ENCODE peak calls at places on chromosomes 5 and 9, in five cellular contexts. J, D, C, S and B are unnamed samples.

GRCh38 chr5:93431255-93431654 is 149.8 kb downstream of the NR2F1-AS1 start:
- DNase-seq in J (no peak), D (no peak), C (no peak), S (no peak), B (no peak)

GRCh38 chr9:87878930-87879603 is 3.6 kb upstream of the SPATA31E1 start:
- DNase-seq in J (peak), D (peak), C (no peak), S (no peak), B (no peak)

GRCh38 chr9:136539427-136540412 is 6.1 kb downstream of the NOTCH1 start:
- DNase-seq in J (no peak), D (no peak), C (peak), S (no peak), B (peak)

GRCh38 chr5:39523821-39524220 is 99.0 kb upstream of the DAB2 start:
- DNase-seq in J (peak), D (peak), C (no peak), S (no peak), B (no peak)

GRCh38 chr9:133640160-133640559 is 4.0 kb downstream of the DBH start:
- DNase-seq in J (no peak), D (peak), C (no peak), S (no peak), B (no peak)

GRCh38 chr5:67287795-67288194 is 91.2 kb upstream of the CD180 start:
- DNase-seq in J (peak), D (no peak), C (no peak), S (no peak), B (no peak)

GRCh38 chr5:94081088-94081487 is 339.7 kb upstream of the POU5F2 start:
- DNase-seq in J (no peak), D (no peak), C (no peak), S (no peak), B (no peak)

GRCh38 chr5:111143910-111144309 is 51.8 kb downstream of the WDR36 start:
- DNase-seq in J (peak), D (peak), C (no peak), S (peak), B (no peak)

GRCh38 chr5:158054388-158055092 is 195.6 kb upstream of the CLINT1 start:
- DNase-seq in J (peak), D (no peak), C (no peak), S (no peak), B (no peak)

GRCh38 chr5:52283221-52283620 is 504.5 kb upstream of the ITGA1 start:
- DNase-seq in J (no peak), D (no peak), C (no peak), S (no peak), B (peak)

GRCh38 chr5:81161012-81161601 is 72.0 kb upstream of the CKMT2 start:
- DNase-seq in J (no peak), D (no peak), C (no peak), S (no peak), B (no peak)

GRCh38 chr9:81492710-81493447 is 196.5 kb downstream of the TLE1 start:
- DNase-seq in J (peak), D (peak), C (no peak), S (no peak), B (peak)

GRCh38 chr9:74952281-74953151 is at the start of gene C9orf40:
- DNase-seq in J (peak), D (peak), C (peak), S (peak), B (peak)

GRCh38 chr9:115134941-115135340 is 17.0 kb upstream of the TNC start:
- DNase-seq in J (peak), D (no peak), C (no peak), S (no peak), B (no peak)

GRCh38 chr5:43074987-43075318 is 34.8 kb upstream of the ANXA2R start:
- DNase-seq in J (no peak), D (no peak), C (no peak), S (no peak), B (no peak)

GRCh38 chr5:9058161-9058560 is 487.7 kb downstream of the SEMA5A start:
- DNase-seq in J (no peak), D (no peak), C (no peak), S (no peak), B (no peak)

GRCh38 chr5:131644822-131645221 is 9.8 kb upstream of the RAPGEF6 start:
- DNase-seq in J (no peak), D (no peak), C (peak), S (no peak), B (no peak)

GRCh38 chr5:77751328-77752023 is 24.7 kb downstream of the TBCA start:
- DNase-seq in J (no peak), D (no peak), C (no peak), S (no peak), B (no peak)

GRCh38 chr5:14397717-14398116 is 183.9 kb upstream of the OTULINL start:
- DNase-seq in J (peak), D (no peak), C (no peak), S (no peak), B (no peak)

GRCh38 chr5:58294598-58295298 is 165.1 kb downstream of the PLK2 start:
- DNase-seq in J (no peak), D (no peak), C (no peak), S (no peak), B (peak)

GRCh38 chr5:141604318-141604717 is 14.5 kb downstream of the DIAPH1 start:
- DNase-seq in J (peak), D (peak), C (peak), S (no peak), B (peak)

GRCh38 chr9:129306318-129306973 is 128.4 kb upstream of the IER5L start:
- DNase-seq in J (no peak), D (no peak), C (no peak), S (no peak), B (no peak)

GRCh38 chr5:181173420-181174342 is 26.3 kb downstream of the OR2V2 start:
- DNase-seq in J (no peak), D (peak), C (peak), S (peak), B (peak)

GRCh38 chr9:14372437-14373318 is 58.7 kb upstream of the NFIB start:
- DNase-seq in J (peak), D (no peak), C (peak), S (peak), B (peak)

GRCh38 chr9:8221462-8221861 is 421.9 kb upstream of the DMAC1 start:
- DNase-seq in J (no peak), D (no peak), C (no peak), S (no peak), B (no peak)

GRCh38 chr5:179146277-179146676 is 86.1 kb downstream of the ZNF354C start:
- DNase-seq in J (no peak), D (no peak), C (no peak), S (no peak), B (no peak)

GRCh38 chr5:87735918-87736317 is 323.2 kb upstream of the CCNH start:
- DNase-seq in J (no peak), D (no peak), C (no peak), S (no peak), B (no peak)

GRCh38 chr5:110727025-110727314 is 499 bp upstream of the TMEM232 start:
- DNase-seq in J (no peak), D (no peak), C (no peak), S (no peak), B (no peak)

GRCh38 chr5:149002761-149003689 is 59.8 kb downstream of the SH3TC2 start:
- DNase-seq in J (peak), D (no peak), C (no peak), S (no peak), B (no peak)

GRCh38 chr5:80959768-80960442 is at the start of gene RASGRF2:
- DNase-seq in J (peak), D (peak), C (no peak), S (peak), B (peak)

DNA sequence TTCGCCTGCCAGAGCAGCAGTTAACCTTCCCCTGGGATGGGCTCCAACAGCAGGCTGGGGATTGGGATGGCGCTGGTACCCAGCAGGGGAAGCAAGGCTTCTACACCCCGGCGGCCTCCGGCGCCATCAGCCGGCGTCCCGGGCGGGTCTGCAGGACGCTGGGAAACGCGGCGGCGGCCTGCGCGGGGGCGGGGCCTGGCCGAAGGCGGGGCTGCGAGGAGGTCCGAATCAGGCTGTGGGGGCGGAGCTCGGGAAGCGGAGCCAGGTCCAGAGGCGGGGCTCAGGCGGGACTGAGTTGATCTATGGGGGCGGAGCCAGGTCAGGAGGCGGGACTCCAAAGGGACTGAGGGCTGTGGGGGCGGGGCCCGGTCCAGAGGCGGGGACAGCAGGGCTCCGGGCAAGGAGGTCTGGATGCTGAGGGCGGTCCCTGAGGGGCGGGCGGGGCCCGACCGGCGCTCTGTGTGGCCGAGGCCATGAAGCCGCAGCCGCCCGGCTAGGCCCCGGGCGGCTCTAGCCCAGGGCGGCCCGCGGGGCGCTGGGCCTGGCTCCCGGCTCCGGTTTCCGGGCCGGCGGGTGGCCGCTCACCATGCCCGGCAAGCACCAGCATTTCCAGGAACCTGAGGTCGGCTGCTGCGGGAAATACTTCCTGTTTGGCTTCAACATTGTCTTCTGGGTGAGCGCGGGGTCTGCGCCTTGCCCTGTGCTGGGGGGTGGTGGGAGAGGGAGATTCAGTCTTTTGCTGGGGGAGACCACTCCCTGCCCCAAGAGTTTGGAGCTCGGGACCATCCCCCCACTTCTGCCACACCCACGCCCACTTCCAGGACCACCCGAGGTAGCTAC is at the start of gene TSPAN17:
- DNase-seq in J (peak), D (peak), C (peak), S (peak), B (peak)
- TF ChIP-seq CTCF in J (peak), D (peak), C (no peak), S (peak), B (no peak)

GRCh38 chr5:73170522-73170921 is 2.5 kb upstream of the TMEM174 start:
- DNase-seq in J (peak), D (no peak), C (peak), S (peak), B (no peak)
- TF ChIP-seq CTCF in J (peak), D (peak), C (peak), S (peak), B (no peak)

GRCh38 chr5:139287890-139288635 is 5.5 kb upstream of the MATR3 start:
- DNase-seq in J (no peak), D (no peak), C (no peak), S (no peak), B (no peak)
- TF ChIP-seq CTCF in J (no peak), D (peak), C (no peak), S (peak), B (no peak)

GRCh38 chr5:63261695-63262094 is 683.1 kb downstream of the LRRC70 start:
- DNase-seq in J (no peak), D (no peak), C (no peak), S (no peak), B (no peak)
- TF ChIP-seq CTCF in J (no peak), D (no peak), C (no peak), S (no peak), B (no peak)

GRCh38 chr9:1100945-1101344 is 50.8 kb downstream of the DMRT2 start:
- DNase-seq in J (peak), D (no peak), C (no peak), S (no peak), B (no peak)
- TF ChIP-seq CTCF in J (peak), D (peak), C (no peak), S (no peak), B (no peak)